ENCODE peak calls at places on chromosomes 12 and 14, in five cellular contexts. One of them, this sample, is unnamed.

GRCh38 chr12:2641209-2641608 is 153.6 kb upstream of the FKBP4 start:
- DNase-seq in Peyer's patch: no peak
- DNase-seq in astrocyte of the hippocampus: peak
- DNase-seq in activated naive CD4-positive, alpha-beta T cell: no peak
- DNase-seq in AG20443: peak
- DNase-seq in this sample: peak

GRCh38 chr12:15443611-15444010 is 121.3 kb downstream of the PTPRO start:
- DNase-seq in activated naive CD4-positive, alpha-beta T cell: no peak
- DNase-seq in Peyer's patch: no peak
- DNase-seq in astrocyte of the hippocampus: no peak
- DNase-seq in AG20443: no peak
- DNase-seq in this sample: no peak

GRCh38 chr14:90970167-90970600 is 90.3 kb downstream of the RPS6KA5 start:
- DNase-seq in activated naive CD4-positive, alpha-beta T cell: no peak
- DNase-seq in AG20443: no peak
- DNase-seq in astrocyte of the hippocampus: peak
- DNase-seq in Peyer's patch: no peak
- DNase-seq in this sample: no peak

GRCh38 chr14:30884925-30885324 is 10.6 kb downstream of the COCH start:
- DNase-seq in AG20443: no peak
- DNase-seq in astrocyte of the hippocampus: no peak
- DNase-seq in Peyer's patch: no peak
- DNase-seq in activated naive CD4-positive, alpha-beta T cell: no peak
- DNase-seq in this sample: no peak

GRCh38 chr12:81416571-81416970 is 338.7 kb downstream of the ACSS3 start:
- DNase-seq in Peyer's patch: no peak
- DNase-seq in activated naive CD4-positive, alpha-beta T cell: no peak
- DNase-seq in astrocyte of the hippocampus: no peak
- DNase-seq in AG20443: no peak
- DNase-seq in this sample: no peak

GRCh38 chr12:12582895-12583303 is 20.2 kb upstream of the DUSP16 start:
- DNase-seq in AG20443: peak
- DNase-seq in astrocyte of the hippocampus: no peak
- DNase-seq in activated naive CD4-positive, alpha-beta T cell: no peak
- DNase-seq in Peyer's patch: no peak
- DNase-seq in this sample: no peak

GRCh38 chr12:14454098-14454907 is 88.8 kb downstream of the ATF7IP start:
- DNase-seq in Peyer's patch: no peak
- DNase-seq in AG20443: peak
- DNase-seq in activated naive CD4-positive, alpha-beta T cell: no peak
- DNase-seq in astrocyte of the hippocampus: peak
- DNase-seq in this sample: peak

GRCh38 chr14:103057028-103057371 is 349 bp downstream of the CDC42BPB start:
- DNase-seq in activated naive CD4-positive, alpha-beta T cell: no peak
- DNase-seq in AG20443: no peak
- DNase-seq in astrocyte of the hippocampus: no peak
- DNase-seq in Peyer's patch: no peak
- DNase-seq in this sample: no peak

GRCh38 chr12:109900752-109901580 is 892 bp downstream of the TCHP start:
- DNase-seq in AG20443: peak
- DNase-seq in Peyer's patch: no peak
- DNase-seq in astrocyte of the hippocampus: no peak
- DNase-seq in activated naive CD4-positive, alpha-beta T cell: no peak
- DNase-seq in this sample: no peak

GRCh38 chr12:86724716-86725115 is 468.5 kb upstream of the MGAT4C start:
- DNase-seq in activated naive CD4-positive, alpha-beta T cell: no peak
- DNase-seq in astrocyte of the hippocampus: peak
- DNase-seq in Peyer's patch: no peak
- DNase-seq in AG20443: peak
- DNase-seq in this sample: no peak

GRCh38 chr12:106081606-106082005 is 57.1 kb downstream of the NUAK1 start:
- DNase-seq in AG20443: no peak
- DNase-seq in activated naive CD4-positive, alpha-beta T cell: no peak
- DNase-seq in astrocyte of the hippocampus: no peak
- DNase-seq in Peyer's patch: no peak
- DNase-seq in this sample: no peak

GRCh38 chr14:77124345-77125274 is 17.0 kb downstream of the ZDHHC22 start:
- DNase-seq in AG20443: peak
- DNase-seq in astrocyte of the hippocampus: peak
- DNase-seq in activated naive CD4-positive, alpha-beta T cell: peak
- DNase-seq in Peyer's patch: peak
- DNase-seq in this sample: peak

GRCh38 chr12:47964102-47964723 is 817 bp downstream of the TMEM106C start:
- DNase-seq in AG20443: no peak
- DNase-seq in astrocyte of the hippocampus: no peak
- DNase-seq in activated naive CD4-positive, alpha-beta T cell: no peak
- DNase-seq in Peyer's patch: peak
- DNase-seq in this sample: no peak

GRCh38 chr12:125132698-125133400 is 67.6 kb downstream of the AACS start:
- DNase-seq in Peyer's patch: no peak
- DNase-seq in astrocyte of the hippocampus: peak
- DNase-seq in AG20443: peak
- DNase-seq in activated naive CD4-positive, alpha-beta T cell: no peak
- DNase-seq in this sample: no peak

GRCh38 chr14:23572841-23573240 is 5.2 kb upstream of the AP1G2 start:
- DNase-seq in Peyer's patch: no peak
- DNase-seq in astrocyte of the hippocampus: no peak
- DNase-seq in activated naive CD4-positive, alpha-beta T cell: no peak
- DNase-seq in AG20443: no peak
- DNase-seq in this sample: no peak